ENCODE peak calls at places on chromosome 15, in six cellular contexts. One of them, this sample, is unnamed.

GRCh38 chr15:75695206-75695605 is 17.4 kb downstream of the CSPG4 start:
- DNase-seq in DMS153: no peak
- DNase-seq in upper lobe of right lung: no peak
- DNase-seq in activated CD8-positive, alpha-beta memory T cell treated with anti-CD3 and anti-CD28 coated beads, Interleukin-2, amount 50 U/mL, for 4 hours: no peak
- DNase-seq in activated effector memory CD4-positive, alpha-beta T cell treated with anti-CD3 and anti-CD28 coated beads, Interleukin-2, amount 50 U/mL, for 16 hours: no peak
- DNase-seq in WTC11: no peak
- DNase-seq in this sample: no peak

GRCh38 chr15:33068007-33068441 is 126.5 kb downstream of the FMN1 start:
- DNase-seq in DMS153: peak
- DNase-seq in upper lobe of right lung: peak
- DNase-seq in activated CD8-positive, alpha-beta memory T cell treated with anti-CD3 and anti-CD28 coated beads, Interleukin-2, amount 50 U/mL, for 4 hours: no peak
- DNase-seq in activated effector memory CD4-positive, alpha-beta T cell treated with anti-CD3 and anti-CD28 coated beads, Interleukin-2, amount 50 U/mL, for 16 hours: no peak
- DNase-seq in WTC11: peak
- DNase-seq in this sample: peak

GRCh38 chr15:89101302-89102191 is 13.3 kb downstream of the ABHD2 start:
- DNase-seq in DMS153: no peak
- DNase-seq in upper lobe of right lung: peak
- DNase-seq in activated CD8-positive, alpha-beta memory T cell treated with anti-CD3 and anti-CD28 coated beads, Interleukin-2, amount 50 U/mL, for 4 hours: no peak
- DNase-seq in activated effector memory CD4-positive, alpha-beta T cell treated with anti-CD3 and anti-CD28 coated beads, Interleukin-2, amount 50 U/mL, for 16 hours: no peak
- DNase-seq in WTC11: no peak
- DNase-seq in this sample: peak

GRCh38 chr15:79617071-79617470 is 184.9 kb downstream of the MINAR1 start:
- DNase-seq in DMS153: no peak
- DNase-seq in upper lobe of right lung: no peak
- DNase-seq in activated CD8-positive, alpha-beta memory T cell treated with anti-CD3 and anti-CD28 coated beads, Interleukin-2, amount 50 U/mL, for 4 hours: no peak
- DNase-seq in activated effector memory CD4-positive, alpha-beta T cell treated with anti-CD3 and anti-CD28 coated beads, Interleukin-2, amount 50 U/mL, for 16 hours: no peak
- DNase-seq in WTC11: no peak
- DNase-seq in this sample: no peak

GRCh38 chr15:69595009-69595825 is 142.6 kb downstream of the RPLP1 start:
- DNase-seq in DMS153: no peak
- DNase-seq in upper lobe of right lung: peak
- DNase-seq in activated CD8-positive, alpha-beta memory T cell treated with anti-CD3 and anti-CD28 coated beads, Interleukin-2, amount 50 U/mL, for 4 hours: no peak
- DNase-seq in activated effector memory CD4-positive, alpha-beta T cell treated with anti-CD3 and anti-CD28 coated beads, Interleukin-2, amount 50 U/mL, for 16 hours: no peak
- DNase-seq in WTC11: no peak
- DNase-seq in this sample: no peak

GRCh38 chr15:67165653-67166260 is 88.7 kb downstream of the AAGAB start:
- DNase-seq in DMS153: no peak
- DNase-seq in upper lobe of right lung: no peak
- DNase-seq in activated CD8-positive, alpha-beta memory T cell treated with anti-CD3 and anti-CD28 coated beads, Interleukin-2, amount 50 U/mL, for 4 hours: no peak
- DNase-seq in activated effector memory CD4-positive, alpha-beta T cell treated with anti-CD3 and anti-CD28 coated beads, Interleukin-2, amount 50 U/mL, for 16 hours: no peak
- DNase-seq in WTC11: peak
- DNase-seq in this sample: no peak

GRCh38 chr15:81767076-81767475 is 278.7 kb downstream of the MEX3B start:
- DNase-seq in DMS153: no peak
- DNase-seq in upper lobe of right lung: no peak
- DNase-seq in activated CD8-positive, alpha-beta memory T cell treated with anti-CD3 and anti-CD28 coated beads, Interleukin-2, amount 50 U/mL, for 4 hours: no peak
- DNase-seq in activated effector memory CD4-positive, alpha-beta T cell treated with anti-CD3 and anti-CD28 coated beads, Interleukin-2, amount 50 U/mL, for 16 hours: no peak
- DNase-seq in WTC11: no peak
- DNase-seq in this sample: no peak

GRCh38 chr15:74264081-74264501 is 28.0 kb downstream of the CCDC33 start:
- DNase-seq in DMS153: no peak
- DNase-seq in upper lobe of right lung: no peak
- DNase-seq in activated CD8-positive, alpha-beta memory T cell treated with anti-CD3 and anti-CD28 coated beads, Interleukin-2, amount 50 U/mL, for 4 hours: no peak
- DNase-seq in activated effector memory CD4-positive, alpha-beta T cell treated with anti-CD3 and anti-CD28 coated beads, Interleukin-2, amount 50 U/mL, for 16 hours: no peak
- DNase-seq in WTC11: peak
- DNase-seq in this sample: no peak

GRCh38 chr15:77656294-77656693 is 23.6 kb upstream of the LINGO1 start:
- DNase-seq in DMS153: no peak
- DNase-seq in upper lobe of right lung: no peak
- DNase-seq in activated CD8-positive, alpha-beta memory T cell treated with anti-CD3 and anti-CD28 coated beads, Interleukin-2, amount 50 U/mL, for 4 hours: no peak
- DNase-seq in activated effector memory CD4-positive, alpha-beta T cell treated with anti-CD3 and anti-CD28 coated beads, Interleukin-2, amount 50 U/mL, for 16 hours: no peak
- DNase-seq in WTC11: no peak
- DNase-seq in this sample: no peak

GRCh38 chr15:88704791-88705768 is 66.3 kb downstream of the ISG20 start:
- DNase-seq in DMS153: no peak
- DNase-seq in upper lobe of right lung: no peak
- DNase-seq in activated CD8-positive, alpha-beta memory T cell treated with anti-CD3 and anti-CD28 coated beads, Interleukin-2, amount 50 U/mL, for 4 hours: no peak
- DNase-seq in activated effector memory CD4-positive, alpha-beta T cell treated with anti-CD3 and anti-CD28 coated beads, Interleukin-2, amount 50 U/mL, for 16 hours: no peak
- DNase-seq in WTC11: peak
- DNase-seq in this sample: no peak

GRCh38 chr15:89457086-89457485 is 39.3 kb downstream of the RHCG start:
- DNase-seq in DMS153: peak
- DNase-seq in upper lobe of right lung: no peak
- DNase-seq in activated CD8-positive, alpha-beta memory T cell treated with anti-CD3 and anti-CD28 coated beads, Interleukin-2, amount 50 U/mL, for 4 hours: no peak
- DNase-seq in activated effector memory CD4-positive, alpha-beta T cell treated with anti-CD3 and anti-CD28 coated beads, Interleukin-2, amount 50 U/mL, for 16 hours: no peak
- DNase-seq in WTC11: no peak
- DNase-seq in this sample: no peak

GRCh38 chr15:77243146-77243545 is 172.2 kb upstream of the TSPAN3 start:
- DNase-seq in DMS153: no peak
- DNase-seq in upper lobe of right lung: no peak
- DNase-seq in activated CD8-positive, alpha-beta memory T cell treated with anti-CD3 and anti-CD28 coated beads, Interleukin-2, amount 50 U/mL, for 4 hours: no peak
- DNase-seq in activated effector memory CD4-positive, alpha-beta T cell treated with anti-CD3 and anti-CD28 coated beads, Interleukin-2, amount 50 U/mL, for 16 hours: no peak
- DNase-seq in WTC11: no peak
- DNase-seq in this sample: no peak

GRCh38 chr15:43187544-43188155 is 2.4 kb downstream of the CCNDBP1 start:
- DNase-seq in DMS153: no peak
- DNase-seq in upper lobe of right lung: no peak
- DNase-seq in activated CD8-positive, alpha-beta memory T cell treated with anti-CD3 and anti-CD28 coated beads, Interleukin-2, amount 50 U/mL, for 4 hours: no peak
- DNase-seq in activated effector memory CD4-positive, alpha-beta T cell treated with anti-CD3 and anti-CD28 coated beads, Interleukin-2, amount 50 U/mL, for 16 hours: no peak
- DNase-seq in WTC11: no peak
- DNase-seq in this sample: peak

GRCh38 chr15:67307156-67307555 is 52.6 kb downstream of the IQCH start:
- DNase-seq in DMS153: no peak
- DNase-seq in upper lobe of right lung: no peak
- DNase-seq in activated CD8-positive, alpha-beta memory T cell treated with anti-CD3 and anti-CD28 coated beads, Interleukin-2, amount 50 U/mL, for 4 hours: no peak
- DNase-seq in activated effector memory CD4-positive, alpha-beta T cell treated with anti-CD3 and anti-CD28 coated beads, Interleukin-2, amount 50 U/mL, for 16 hours: no peak
- DNase-seq in WTC11: no peak
- DNase-seq in this sample: no peak

GRCh38 chr15:36156855-36157521 is 422.4 kb upstream of the CDIN1 start:
- DNase-seq in DMS153: no peak
- DNase-seq in upper lobe of right lung: no peak
- DNase-seq in activated CD8-positive, alpha-beta memory T cell treated with anti-CD3 and anti-CD28 coated beads, Interleukin-2, amount 50 U/mL, for 4 hours: no peak
- DNase-seq in activated effector memory CD4-positive, alpha-beta T cell treated with anti-CD3 and anti-CD28 coated beads, Interleukin-2, amount 50 U/mL, for 16 hours: no peak
- DNase-seq in WTC11: peak
- DNase-seq in this sample: no peak

GRCh38 chr15:65948352-65948751 is 79.1 kb downstream of the RAB11A start:
- DNase-seq in DMS153: no peak
- DNase-seq in upper lobe of right lung: no peak
- DNase-seq in activated CD8-positive, alpha-beta memory T cell treated with anti-CD3 and anti-CD28 coated beads, Interleukin-2, amount 50 U/mL, for 4 hours: no peak
- DNase-seq in activated effector memory CD4-positive, alpha-beta T cell treated with anti-CD3 and anti-CD28 coated beads, Interleukin-2, amount 50 U/mL, for 16 hours: no peak
- DNase-seq in WTC11: no peak
- DNase-seq in this sample: no peak

GRCh38 chr15:101521563-101521962 is 32.1 kb upstream of the PCSK6 start:
- DNase-seq in DMS153: no peak
- DNase-seq in upper lobe of right lung: no peak
- DNase-seq in activated CD8-positive, alpha-beta memory T cell treated with anti-CD3 and anti-CD28 coated beads, Interleukin-2, amount 50 U/mL, for 4 hours: no peak
- DNase-seq in activated effector memory CD4-positive, alpha-beta T cell treated with anti-CD3 and anti-CD28 coated beads, Interleukin-2, amount 50 U/mL, for 16 hours: no peak
- DNase-seq in WTC11: no peak
- DNase-seq in this sample: no peak

This sample was measured in LoVo.